ENCODE peak calls at places on chromosomes 16 and 17, in nine cellular contexts. F, L, K, T, X, Q, B, G and U are unnamed samples.

GRCh38 chr17:57518587-57519118 is 226.4 kb downstream of the CCDC182 start:
- DNase-seq in F (no peak), L (no peak), K (no peak), T (no peak), X (no peak), Q (no peak), B (no peak), G (peak; percentile 58), U (no peak)

GRCh38 chr17:68424861-68425260 is 32.4 kb downstream of the WIPI1 start:
- DNase-seq in F (no peak), L (no peak), K (no peak), T (no peak), X (no peak), Q (no peak), B (no peak), G (no peak), U (no peak)

GRCh38 chr17:79761894-79762570 is 15.9 kb upstream of the CBX2 start:
- DNase-seq in F (no peak), L (no peak), K (no peak), T (no peak), X (no peak), Q (no peak), B (no peak), G (no peak), U (no peak)

GRCh38 chr17:73759324-73760185 is 115.3 kb upstream of the SDK2 start:
- DNase-seq in F (no peak), L (no peak), K (no peak), T (no peak), X (no peak), Q (no peak), B (no peak), G (no peak), U (no peak)

GRCh38 chr16:53775106-53775820 is 71.3 kb downstream of the FTO start:
- DNase-seq in F (no peak), L (no peak), K (no peak), T (no peak), X (no peak), Q (no peak), B (no peak), G (no peak), U (no peak)

GRCh38 chr16:56910654-56911539 is 21.0 kb upstream of the HERPUD1 start:
- DNase-seq in F (no peak), L (no peak), K (no peak), T (no peak), X (no peak), Q (no peak), B (no peak), G (peak; percentile 45), U (peak; percentile 63)

GRCh38 chr16:84735846-84736586 is 36.2 kb downstream of the USP10 start:
- DNase-seq in F (no peak), L (no peak), K (peak; percentile 36), T (no peak), X (no peak), Q (no peak), B (no peak), G (no peak), U (no peak)

GRCh38 chr17:58112970-58113631 is 29.9 kb downstream of the DYNLL2 start:
- DNase-seq in F (peak; percentile 69), L (peak; percentile 86), K (peak; percentile 71), T (peak; percentile 47), X (peak; percentile 70), Q (peak; percentile 72), B (peak; percentile 68), G (peak; percentile 81), U (peak; percentile 73)

GRCh38 chr16:85418978-85419491 is 194.1 kb upstream of the GSE1 start:
- DNase-seq in F (peak; percentile 72), L (no peak), K (no peak), T (no peak), X (no peak), Q (no peak), B (no peak), G (peak; percentile 20), U (no peak)

GRCh38 chr17:75319818-75320691 is 30.8 kb upstream of the SLC25A19 start:
- DNase-seq in F (no peak), L (no peak), K (no peak), T (no peak), X (no peak), Q (peak; percentile 75), B (no peak), G (no peak), U (peak; percentile 94)

GRCh38 chr17:82231562-82232321 is 2.9 kb downstream of the SLC16A3 start:
- DNase-seq in F (no peak), L (no peak), K (no peak), T (no peak), X (no peak), Q (no peak), B (no peak), G (no peak), U (no peak)

GRCh38 chr17:50203086-50203485 is 1.7 kb upstream of the COL1A1 start:
- DNase-seq in F (no peak), L (no peak), K (no peak), T (no peak), X (no peak), Q (no peak), B (no peak), G (no peak), U (no peak)

GRCh38 chr16:7835032-7835431 is 502.4 kb downstream of the RBFOX1 start:
- DNase-seq in F (no peak), L (no peak), K (no peak), T (no peak), X (no peak), Q (no peak), B (no peak), G (no peak), U (no peak)

GRCh38 chr17:69714659-69715058 is 300.2 kb downstream of the MAP2K6 start:
- DNase-seq in F (no peak), L (no peak), K (no peak), T (no peak), X (no peak), Q (no peak), B (no peak), G (no peak), U (no peak)